ENCODE peak calls at places on chromosome X, in four cellular contexts. K, G, Y and P are unnamed samples.

GRCh38 chrX:110732274-110732673 is 63.3 kb downstream of the CHRDL1 start:
- DNase-seq in G (no peak), Y (no peak), K (no peak), P (no peak)

GRCh38 chrX:95382799-95383198 is 1301.8 kb upstream of the DIAPH2 start:
- DNase-seq in K (no peak), G (no peak), Y (no peak), P (no peak)

GRCh38 chrX:11792461-11793421 is 34.7 kb downstream of the MSL3 start:
- DNase-seq in G (no peak), Y (no peak), K (no peak), P (no peak)

GRCh38 chrX:69163936-69164741 is 1.1 kb downstream of the PJA1 start:
- DNase-seq in G (no peak), Y (peak), K (no peak), P (no peak)

GRCh38 chrX:56800801-56801200 is 71.8 kb downstream of the NBDY start:
- DNase-seq in K (no peak), G (no peak), Y (no peak), P (no peak)

GRCh38 chrX:1400049-1400448 is 8.1 kb upstream of the SLC25A6 start:
- DNase-seq in K (no peak), Y (no peak), G (peak), P (no peak)

GRCh38 chrX:40278340-40279090 is 180.8 kb upstream of the BCOR start:
- DNase-seq in G (no peak), Y (no peak), K (no peak), P (no peak)

GRCh38 chrX:47172971-47173792 is 20.4 kb upstream of the UBA1 start:
- DNase-seq in K (no peak), Y (no peak), G (peak), P (peak)

GRCh38 chrX:10156199-10157031 is at the start of gene CLCN4:
- DNase-seq in Y (peak), K (peak), G (no peak), P (peak)

GRCh38 chrX:136889269-136889668 is 8.7 kb upstream of the RBMX start:
- DNase-seq in K (no peak), Y (no peak), G (no peak), P (no peak)

GRCh38 chrX:70476166-70476933 is 31.7 kb downstream of the DLG3 start:
- DNase-seq in G (no peak), Y (no peak), K (no peak), P (no peak)

GRCh38 chrX:108426262-108426661 is 12.0 kb downstream of the COL4A6 start:
- DNase-seq in Y (no peak), G (no peak), K (no peak), P (no peak)

GRCh38 chrX:101260435-101260834 is 30.7 kb downstream of the TAF7L start:
- DNase-seq in G (no peak), K (no peak), Y (no peak), P (no peak)

GRCh38 chrX:68917799-68918198 is 89.0 kb downstream of the EFNB1 start:
- DNase-seq in Y (no peak), G (no peak), K (no peak), P (no peak)

GRCh38 chrX:40105791-40106676 is 8.3 kb upstream of the BCOR start:
- DNase-seq in K (peak), G (peak), Y (peak), P (peak)

GRCh38 chrX:9352683-9353430 is 112.0 kb upstream of the TBL1X start:
- DNase-seq in Y (no peak), K (no peak), G (no peak), P (no peak)

GRCh38 chrX:140503714-140504351 is 1.0 kb downstream of the SOX3 start:
- DNase-seq in G (no peak), K (peak), Y (peak), P (no peak)

GRCh38 chrX:37652053-37652452 is 33.5 kb upstream of the XK start:
- DNase-seq in G (no peak), K (no peak), Y (no peak), P (no peak)

GRCh38 chrX:78658851-78659744 is at the start of gene RTL3:
- DNase-seq in Y (no peak), K (no peak), G (no peak), P (no peak)

GRCh38 chrX:1802912-1803311 is 188.1 kb downstream of the ASMT start:
- DNase-seq in Y (no peak), G (no peak), K (no peak), P (no peak)

GRCh38 chrX:17613979-17614572 is 123.2 kb upstream of the SCML1 start:
- DNase-seq in Y (no peak), G (no peak), K (no peak), P (no peak)

GRCh38 chrX:148914783-148915182 is 414.4 kb downstream of the AFF2 start:
- DNase-seq in Y (no peak), G (no peak), K (no peak), P (no peak)

GRCh38 chrX:83535417-83536244 is 27.5 kb downstream of the POU3F4 start:
- DNase-seq in G (no peak), Y (no peak), K (no peak), P (no peak)

GRCh38 chrX:57952320-57952678 is 42.0 kb upstream of the ZXDA start:
- DNase-seq in G (no peak), Y (no peak), K (no peak), P (peak)